ENCODE peak calls at places on chromosomes 5 and 9, in nine cellular contexts. E is GM23338, N is cardiac muscle cell, L is transverse colon, B is GM12865, W is fibroblast of pulmonary artery, Q is spleen, J is neural progenitor cell, G is dorsolateral prefrontal cortex. T is an unnamed sample.
A peak's percentile ranks its signal among the peaks of the same experiment; 100 is the strongest.

GRCh38 chr5:137679910-137680309 is 56.0 kb downstream of the KLHL3 start:
- DNase-seq in E (no peak), N (no peak), L (no peak), B (no peak), W (no peak), Q (no peak), J (no peak), G (no peak), T (no peak)

GRCh38 chr5:161544350-161544765 is 2.2 kb downstream of the GABRB2 start:
- DNase-seq in E (peak; percentile 83), N (peak; percentile 64), L (peak; percentile 33), B (peak; percentile 70), W (peak; percentile 55), Q (no peak), J (peak; percentile 82), G (peak; percentile 72), T (no peak)

GRCh38 chr5:26662806-26663360 is 375.5 kb downstream of the CDH9 start:
- DNase-seq in E (no peak), N (no peak), L (no peak), B (no peak), W (no peak), Q (no peak), J (no peak), G (no peak), T (no peak)

GRCh38 chr5:151345187-151345807 is 2.1 kb downstream of the SLC36A2 start:
- DNase-seq in E (no peak), N (peak; percentile 7), L (no peak), B (no peak), W (no peak), Q (no peak), J (peak; percentile 27), G (no peak), T (no peak)

GRCh38 chr5:153891394-153891793 is 147.3 kb downstream of the FAM114A2 start:
- DNase-seq in E (no peak), N (no peak), L (no peak), B (peak; percentile 16), W (no peak), Q (no peak), J (no peak), G (no peak), T (no peak)

GRCh38 chr5:74595143-74595915 is 45.2 kb downstream of the ENC1 start:
- DNase-seq in E (peak; percentile 38), N (peak; percentile 93), L (no peak), B (no peak), W (peak; percentile 96), Q (no peak), J (no peak), G (no peak), T (no peak)

GRCh38 chr5:137960141-137960540 is 70.9 kb downstream of the PKD2L2 start:
- DNase-seq in E (no peak), N (peak; percentile 18), L (no peak), B (no peak), W (peak; percentile 10), Q (no peak), J (no peak), G (no peak), T (no peak)

GRCh38 chr9:97072285-97072770 is 33.4 kb upstream of the CTSV start:
- DNase-seq in E (no peak), N (no peak), L (no peak), B (no peak), W (no peak), Q (no peak), J (no peak), G (no peak), T (no peak)

GRCh38 chr5:1815071-1815786 is 14.0 kb downstream of the NDUFS6 start:
- DNase-seq in E (no peak), N (no peak), L (no peak), B (no peak), W (no peak), Q (peak; percentile 58), J (no peak), G (no peak), T (no peak)

GRCh38 chr9:114138537-114138936 is 16.8 kb upstream of the COL27A1 start:
- DNase-seq in E (no peak), N (peak; percentile 34), L (no peak), B (no peak), W (no peak), Q (no peak), J (no peak), G (no peak), T (no peak)

GRCh38 chr9:76756273-76756650 is 8.0 kb upstream of the PCA3 start:
- DNase-seq in E (peak; percentile 75), N (peak; percentile 34), L (peak; percentile 31), B (peak; percentile 10), W (peak; percentile 38), Q (no peak), J (peak; percentile 73), G (peak; percentile 60), T (no peak)

GRCh38 chr5:1894243-1894642 is 11.5 kb upstream of the IRX4 start:
- DNase-seq in E (no peak), N (no peak), L (no peak), B (no peak), W (no peak), Q (peak; percentile 25), J (no peak), G (no peak), T (no peak)

GRCh38 chr9:128819716-128820664 is 1.7 kb downstream of the ENDOG start:
- DNase-seq in E (no peak), N (peak; percentile 81), L (peak; percentile 47), B (no peak), W (peak; percentile 64), Q (no peak), J (peak; percentile 25), G (peak; percentile 71), T (no peak)

GRCh38 chr5:16880547-16880946 is 55.5 kb downstream of the MYO10 start:
- DNase-seq in E (no peak), N (no peak), L (no peak), B (no peak), W (no peak), Q (no peak), J (no peak), G (no peak), T (no peak)

GRCh38 chr5:174188300-174188699 is 142.8 kb downstream of the NSG2 start:
- DNase-seq in E (no peak), N (no peak), L (no peak), B (peak; percentile 58), W (no peak), Q (no peak), J (no peak), G (no peak), T (no peak)

GRCh38 chr9:98357921-98358535 is 102.6 kb upstream of the TBC1D2 start:
- DNase-seq in E (no peak), N (peak; percentile 39), L (no peak), B (no peak), W (peak; percentile 62), Q (no peak), J (no peak), G (no peak), T (peak; percentile 33)

GRCh38 chr5:133818031-133818431 is 150.4 kb downstream of the C5orf15 start:
- DNase-seq in E (no peak), N (peak; percentile 52), L (no peak), B (no peak), W (peak; percentile 56), Q (no peak), J (peak; percentile 27), G (no peak), T (no peak)

GRCh38 chr9:389159-389558 is 174.5 kb downstream of the DOCK8 start:
- DNase-seq in E (no peak), N (no peak), L (no peak), B (no peak), W (no peak), Q (no peak), J (no peak), G (no peak), T (no peak)
- H3K4me3 ChIP-seq in E (no peak overlapping the region), N (no peak overlapping the region), L (no peak overlapping the region), B (no peak overlapping the region), W (no peak overlapping the region), Q (no peak overlapping the region), J (no peak overlapping the region), G (no peak overlapping the region), T (no peak overlapping the region)

DNA sequence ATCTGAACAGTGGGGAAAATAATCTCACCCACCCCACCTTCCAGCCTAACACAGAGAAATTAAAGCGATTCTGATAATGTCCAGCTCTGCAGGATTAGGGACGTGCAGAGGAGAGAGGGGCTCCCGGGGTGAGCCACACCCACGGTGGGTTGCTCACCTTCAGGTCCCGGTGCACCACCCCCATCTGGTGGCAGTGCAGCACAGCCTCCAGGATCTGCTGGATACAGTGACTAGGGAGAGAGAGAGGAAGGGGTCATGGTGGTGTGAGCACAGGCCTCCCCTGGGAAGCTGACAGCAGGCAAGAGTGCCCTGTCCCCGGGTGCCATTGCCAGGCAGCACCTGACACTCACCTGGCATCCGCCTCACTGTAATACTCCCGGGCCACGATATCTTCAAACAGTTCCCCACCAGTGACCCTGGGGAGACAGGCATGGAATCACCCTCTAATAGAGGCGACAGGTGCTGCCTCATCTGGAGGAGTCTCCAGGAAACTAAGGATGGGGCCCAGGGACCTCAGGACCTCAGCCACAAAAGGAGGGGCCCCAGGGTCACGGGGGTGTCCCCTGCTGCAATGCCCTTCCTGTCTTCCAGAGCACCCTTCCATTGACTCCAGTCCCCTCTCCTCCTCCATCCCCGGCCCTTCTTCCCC is 33.0 kb downstream of the CAMK2A start:
- DNase-seq in E (peak; percentile 81), N (no peak), L (no peak), B (no peak), W (no peak), Q (no peak), J (peak; percentile 65), G (no peak), T (no peak)
- TF ChIP-seq CTCF in E (peak; percentile 82), N (no peak), L (no peak), B (no peak), W (no peak), Q (no peak), J (peak; percentile 58), G (no peak), T (no peak)

GRCh38 chr9:36341936-36342577 is 58.0 kb downstream of the RNF38 start:
- DNase-seq in E (no peak), N (no peak), L (no peak), B (peak; percentile 55), W (no peak), Q (no peak), J (no peak), G (no peak), T (no peak)
- H3K4me3 ChIP-seq in E (no peak overlapping the region), N (no peak overlapping the region), L (no peak overlapping the region), B (no peak overlapping the region), W (no peak overlapping the region), Q (no peak overlapping the region), J (no peak overlapping the region), G (no peak overlapping the region), T (no peak overlapping the region)

GRCh38 chr5:64682608-64683007 is 7.7 kb upstream of the SHISAL2B start:
- DNase-seq in E (peak; percentile 75), N (no peak), L (no peak), B (no peak), W (no peak), Q (no peak), J (no peak), G (no peak), T (no peak)

GRCh38 chr5:64678400-64678799 is 11.9 kb upstream of the SHISAL2B start:
- DNase-seq in E (no peak), N (no peak), L (no peak), B (no peak), W (no peak), Q (no peak), J (no peak), G (no peak), T (no peak)

GRCh38 chr5:64680289-64680688 is 10.0 kb upstream of the SHISAL2B start:
- DNase-seq in E (peak; percentile 70), N (no peak), L (no peak), B (peak; percentile 21), W (no peak), Q (no peak), J (peak; percentile 39), G (no peak), T (no peak)
- TF ChIP-seq CTCF in E (peak; percentile 65), N (peak; percentile 20), L (no peak), B (peak; percentile 6), W (peak; percentile 25), Q (no peak), J (peak; percentile 43), G (no peak), T (no peak)

GRCh38 chr5:36153299-36153677 is 1.4 kb downstream of the SKP2 start:
- DNase-seq in E (no peak), N (no peak), L (no peak), B (no peak), W (no peak), Q (no peak), J (no peak), G (no peak), T (no peak)
- H3K4me3 ChIP-seq in E (peak overlapping the region; percentile 84), N (peak overlapping the region; percentile 84), L (no peak overlapping the region), B (peak overlapping the region; percentile 84), W (peak overlapping the region; percentile 78), Q (peak overlapping the region; percentile 97), J (peak overlapping the region; percentile 78), G (peak overlapping the region; percentile 99), T (peak overlapping the region; percentile 90)